ENCODE peak calls at places on chromosomes 5 and 9, in seven cellular contexts. One of them, this sample, is unnamed.

GRCh38 chr9:81344366-81344765 is 345.0 kb downstream of the TLE1 start:
- DNase-seq in fibroblast of lung: no peak
- DNase-seq in choroid plexus epithelial cell: no peak
- DNase-seq in spleen: no peak
- DNase-seq in breast epithelium: no peak
- DNase-seq in gastrocnemius medialis: no peak
- DNase-seq in Peyer's patch: no peak
- DNase-seq in this sample: no peak

GRCh38 chr5:177491429-177491945 is 5.9 kb downstream of the PDLIM7 start:
- DNase-seq in fibroblast of lung: no peak
- DNase-seq in choroid plexus epithelial cell: peak; percentile 55
- DNase-seq in spleen: peak; percentile 81
- DNase-seq in breast epithelium: no peak
- DNase-seq in gastrocnemius medialis: no peak
- DNase-seq in Peyer's patch: no peak
- DNase-seq in this sample: peak; percentile 65

GRCh38 chr5:72108200-72109050 is 1.1 kb downstream of the MAP1B start:
- DNase-seq in fibroblast of lung: peak; percentile 79
- DNase-seq in choroid plexus epithelial cell: peak; percentile 76
- DNase-seq in spleen: peak; percentile 77
- DNase-seq in breast epithelium: peak; percentile 40
- DNase-seq in gastrocnemius medialis: peak; percentile 30
- DNase-seq in Peyer's patch: peak; percentile 49
- DNase-seq in this sample: peak; percentile 80

GRCh38 chr5:60972225-60972624 is 27.2 kb downstream of the NDUFAF2 start:
- DNase-seq in fibroblast of lung: no peak
- DNase-seq in choroid plexus epithelial cell: no peak
- DNase-seq in spleen: no peak
- DNase-seq in breast epithelium: no peak
- DNase-seq in gastrocnemius medialis: no peak
- DNase-seq in Peyer's patch: no peak
- DNase-seq in this sample: no peak

GRCh38 chr9:83775932-83776331 is 41.6 kb downstream of the GKAP1 start:
- DNase-seq in fibroblast of lung: no peak
- DNase-seq in choroid plexus epithelial cell: no peak
- DNase-seq in spleen: no peak
- DNase-seq in breast epithelium: no peak
- DNase-seq in gastrocnemius medialis: no peak
- DNase-seq in Peyer's patch: no peak
- DNase-seq in this sample: no peak

GRCh38 chr9:13958672-13959071 is 355.3 kb downstream of the NFIB start:
- DNase-seq in fibroblast of lung: no peak
- DNase-seq in choroid plexus epithelial cell: no peak
- DNase-seq in spleen: no peak
- DNase-seq in breast epithelium: no peak
- DNase-seq in gastrocnemius medialis: no peak
- DNase-seq in Peyer's patch: no peak
- DNase-seq in this sample: no peak

GRCh38 chr9:111965566-111966019 is 69.0 kb downstream of the UGCG start:
- DNase-seq in fibroblast of lung: peak; percentile 88
- DNase-seq in choroid plexus epithelial cell: peak; percentile 97
- DNase-seq in spleen: no peak
- DNase-seq in breast epithelium: no peak
- DNase-seq in gastrocnemius medialis: no peak
- DNase-seq in Peyer's patch: peak; percentile 49
- DNase-seq in this sample: peak; percentile 74

GRCh38 chr9:127202461-127203139 is 62.0 kb upstream of the GARNL3 start:
- DNase-seq in fibroblast of lung: no peak
- DNase-seq in choroid plexus epithelial cell: no peak
- DNase-seq in spleen: no peak
- DNase-seq in breast epithelium: no peak
- DNase-seq in gastrocnemius medialis: no peak
- DNase-seq in Peyer's patch: no peak
- DNase-seq in this sample: no peak

GRCh38 chr5:59831341-59831989 is 62.1 kb downstream of the PDE4D start:
- DNase-seq in fibroblast of lung: peak; percentile 58
- DNase-seq in choroid plexus epithelial cell: peak; percentile 95
- DNase-seq in spleen: no peak
- DNase-seq in breast epithelium: no peak
- DNase-seq in gastrocnemius medialis: no peak
- DNase-seq in Peyer's patch: no peak
- DNase-seq in this sample: no peak

GRCh38 chr5:96626956-96627355 is 35.2 kb upstream of the CAST start:
- DNase-seq in fibroblast of lung: peak; percentile 66
- DNase-seq in choroid plexus epithelial cell: peak; percentile 95
- DNase-seq in spleen: no peak
- DNase-seq in breast epithelium: no peak
- DNase-seq in gastrocnemius medialis: no peak
- DNase-seq in Peyer's patch: no peak
- DNase-seq in this sample: no peak

GRCh38 chr5:17910318-17910717 is 276.1 kb downstream of the TAF11L14 start:
- DNase-seq in fibroblast of lung: peak; percentile 23
- DNase-seq in choroid plexus epithelial cell: peak; percentile 72
- DNase-seq in spleen: no peak
- DNase-seq in breast epithelium: no peak
- DNase-seq in gastrocnemius medialis: no peak
- DNase-seq in Peyer's patch: no peak
- DNase-seq in this sample: no peak

GRCh38 chr5:1930501-1930879 is 47.8 kb upstream of the IRX4 start:
- DNase-seq in fibroblast of lung: no peak
- DNase-seq in choroid plexus epithelial cell: no peak
- DNase-seq in spleen: no peak
- DNase-seq in breast epithelium: no peak
- DNase-seq in gastrocnemius medialis: no peak
- DNase-seq in Peyer's patch: no peak
- DNase-seq in this sample: no peak

GRCh38 chr9:128117613-128118471 is 9.7 kb downstream of the PTGES2 start:
- DNase-seq in fibroblast of lung: peak; percentile 87
- DNase-seq in choroid plexus epithelial cell: peak; percentile 91
- DNase-seq in spleen: peak; percentile 99
- DNase-seq in breast epithelium: peak; percentile 86
- DNase-seq in gastrocnemius medialis: peak; percentile 83
- DNase-seq in Peyer's patch: peak; percentile 97
- DNase-seq in this sample: peak; percentile 95

GRCh38 chr9:104882574-104882973 is 45.4 kb downstream of the ABCA1 start:
- DNase-seq in fibroblast of lung: no peak
- DNase-seq in choroid plexus epithelial cell: no peak
- DNase-seq in spleen: no peak
- DNase-seq in breast epithelium: no peak
- DNase-seq in gastrocnemius medialis: no peak
- DNase-seq in Peyer's patch: no peak
- DNase-seq in this sample: no peak

GRCh38 chr5:159410480-159410879 is 80.2 kb upstream of the IL12B start:
- DNase-seq in fibroblast of lung: no peak
- DNase-seq in choroid plexus epithelial cell: peak; percentile 22
- DNase-seq in spleen: no peak
- DNase-seq in breast epithelium: no peak
- DNase-seq in gastrocnemius medialis: no peak
- DNase-seq in Peyer's patch: no peak
- DNase-seq in this sample: no peak

GRCh38 chr9:108722396-108722795 is 133.4 kb downstream of the ACTL7B start:
- DNase-seq in fibroblast of lung: no peak
- DNase-seq in choroid plexus epithelial cell: no peak
- DNase-seq in spleen: no peak
- DNase-seq in breast epithelium: no peak
- DNase-seq in gastrocnemius medialis: peak; percentile 10
- DNase-seq in Peyer's patch: no peak
- DNase-seq in this sample: no peak

GRCh38 chr9:134379774-134380431 is 53.6 kb downstream of the RXRA start:
- DNase-seq in fibroblast of lung: no peak
- DNase-seq in choroid plexus epithelial cell: peak; percentile 38
- DNase-seq in spleen: no peak
- DNase-seq in breast epithelium: no peak
- DNase-seq in gastrocnemius medialis: no peak
- DNase-seq in Peyer's patch: no peak
- DNase-seq in this sample: no peak

GRCh38 chr5:81751836-81752643 is 1.1 kb upstream of the SSBP2 start:
- DNase-seq in fibroblast of lung: peak; percentile 21
- DNase-seq in choroid plexus epithelial cell: peak; percentile 18
- DNase-seq in spleen: no peak
- DNase-seq in breast epithelium: peak; percentile 37
- DNase-seq in gastrocnemius medialis: no peak
- DNase-seq in Peyer's patch: no peak
- DNase-seq in this sample: no peak

GRCh38 chr9:109717342-109717741 is 62.7 kb upstream of the PALM2AKAP2 start:
- DNase-seq in fibroblast of lung: no peak
- DNase-seq in choroid plexus epithelial cell: peak; percentile 32
- DNase-seq in spleen: no peak
- DNase-seq in breast epithelium: no peak
- DNase-seq in gastrocnemius medialis: no peak
- DNase-seq in Peyer's patch: no peak
- DNase-seq in this sample: no peak

GRCh38 chr9:15936316-15936869 is 383.6 kb downstream of the CCDC171 start:
- DNase-seq in fibroblast of lung: peak; percentile 52
- DNase-seq in choroid plexus epithelial cell: peak; percentile 52
- DNase-seq in spleen: no peak
- DNase-seq in breast epithelium: no peak
- DNase-seq in gastrocnemius medialis: no peak
- DNase-seq in Peyer's patch: no peak
- DNase-seq in this sample: no peak

GRCh38 chr9:136664799-136665082 is 2.0 kb downstream of the EGFL7 start:
- DNase-seq in fibroblast of lung: no peak
- DNase-seq in choroid plexus epithelial cell: no peak
- DNase-seq in spleen: no peak
- DNase-seq in breast epithelium: no peak
- DNase-seq in gastrocnemius medialis: no peak
- DNase-seq in Peyer's patch: no peak
- DNase-seq in this sample: no peak

GRCh38 chr9:136662326-136662655 is 425 bp upstream of the EGFL7 start:
- DNase-seq in fibroblast of lung: no peak
- DNase-seq in choroid plexus epithelial cell: no peak
- DNase-seq in spleen: no peak
- DNase-seq in breast epithelium: no peak
- DNase-seq in gastrocnemius medialis: no peak
- DNase-seq in Peyer's patch: no peak
- DNase-seq in this sample: no peak

GRCh38 chr9:136662656-136663310 is at the start of gene EGFL7:
- DNase-seq in fibroblast of lung: no peak
- DNase-seq in choroid plexus epithelial cell: no peak
- DNase-seq in spleen: peak; percentile 90
- DNase-seq in breast epithelium: no peak
- DNase-seq in gastrocnemius medialis: no peak
- DNase-seq in Peyer's patch: no peak
- DNase-seq in this sample: no peak

GRCh38 chr9:136664000-136664798 is 1.5 kb downstream of the EGFL7 start:
- DNase-seq in fibroblast of lung: no peak
- DNase-seq in choroid plexus epithelial cell: no peak
- DNase-seq in spleen: no peak
- DNase-seq in breast epithelium: no peak
- DNase-seq in gastrocnemius medialis: no peak
- DNase-seq in Peyer's patch: no peak
- DNase-seq in this sample: no peak

GRCh38 chr9:136663311-136663679 is 579 bp downstream of the EGFL7 start:
- DNase-seq in fibroblast of lung: no peak
- DNase-seq in choroid plexus epithelial cell: no peak
- DNase-seq in spleen: no peak
- DNase-seq in breast epithelium: no peak
- DNase-seq in gastrocnemius medialis: no peak
- DNase-seq in Peyer's patch: no peak
- DNase-seq in this sample: no peak
- H3K4me3 ChIP-seq in fibroblast of lung: no peak overlapping the region
- H3K4me3 ChIP-seq in choroid plexus epithelial cell: no peak overlapping the region
- H3K4me3 ChIP-seq in spleen: peak overlapping the region; percentile 69
- H3K4me3 ChIP-seq in breast epithelium: peak overlapping the region; percentile 69
- H3K4me3 ChIP-seq in gastrocnemius medialis: peak overlapping the region; percentile 62
- H3K4me3 ChIP-seq in Peyer's patch: peak overlapping the region; percentile 57
- H3K4me3 ChIP-seq in this sample: no peak overlapping the region

DNA sequence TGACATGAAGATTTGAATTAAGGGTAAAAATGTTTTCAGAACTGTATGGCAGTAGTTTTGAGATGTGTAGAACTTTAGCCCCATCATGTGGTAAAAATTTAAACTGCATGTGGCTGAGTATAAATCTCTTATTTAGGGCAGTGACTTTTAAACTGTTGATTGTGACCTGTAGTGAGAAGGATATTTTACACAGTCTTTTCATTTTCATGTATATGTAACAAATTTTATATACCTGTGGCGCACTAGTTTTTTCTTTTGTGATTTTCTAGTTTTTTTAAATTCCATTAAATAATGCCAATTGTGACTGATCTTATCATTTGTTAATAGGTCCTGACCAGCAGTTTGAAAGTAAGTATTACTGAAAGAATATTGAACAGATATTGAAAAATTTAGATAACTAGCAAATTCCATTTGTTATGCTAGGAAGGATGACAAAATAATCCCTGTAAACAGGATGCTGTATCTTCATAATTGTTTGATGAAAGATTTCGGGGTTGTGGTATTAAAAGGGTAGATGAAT is 47.2 kb downstream of the GPBP1 start:
- DNase-seq in fibroblast of lung: peak; percentile 75
- DNase-seq in choroid plexus epithelial cell: peak; percentile 74
- DNase-seq in spleen: no peak
- DNase-seq in breast epithelium: no peak
- DNase-seq in gastrocnemius medialis: no peak
- DNase-seq in Peyer's patch: no peak
- DNase-seq in this sample: peak; percentile 69
- TF ChIP-seq CTCF in fibroblast of lung: peak; percentile 74
- TF ChIP-seq CTCF in choroid plexus epithelial cell: peak; percentile 71
- TF ChIP-seq CTCF in spleen: peak; percentile 97
- TF ChIP-seq CTCF in breast epithelium: peak; percentile 91
- TF ChIP-seq CTCF in gastrocnemius medialis: peak; percentile 95
- TF ChIP-seq CTCF in Peyer's patch: peak; percentile 93
- TF ChIP-seq CTCF in this sample: peak; percentile 89

GRCh38 chr5:33604503-33604902 is 163.7 kb downstream of the TARS1 start:
- DNase-seq in fibroblast of lung: no peak
- DNase-seq in choroid plexus epithelial cell: no peak
- DNase-seq in spleen: no peak
- DNase-seq in breast epithelium: no peak
- DNase-seq in gastrocnemius medialis: no peak
- DNase-seq in Peyer's patch: no peak
- DNase-seq in this sample: no peak

GRCh38 chr5:33612386-33612785 is 171.6 kb downstream of the TARS1 start:
- DNase-seq in fibroblast of lung: peak; percentile 20
- DNase-seq in choroid plexus epithelial cell: peak; percentile 42
- DNase-seq in spleen: no peak
- DNase-seq in breast epithelium: no peak
- DNase-seq in gastrocnemius medialis: no peak
- DNase-seq in Peyer's patch: no peak
- DNase-seq in this sample: no peak

GRCh38 chr5:33614039-33614438 is 173.3 kb downstream of the TARS1 start:
- DNase-seq in fibroblast of lung: no peak
- DNase-seq in choroid plexus epithelial cell: no peak
- DNase-seq in spleen: no peak
- DNase-seq in breast epithelium: no peak
- DNase-seq in gastrocnemius medialis: no peak
- DNase-seq in Peyer's patch: no peak
- DNase-seq in this sample: no peak

GRCh38 chr5:33611882-33612281 is 171.1 kb downstream of the TARS1 start:
- DNase-seq in fibroblast of lung: peak; percentile 75
- DNase-seq in choroid plexus epithelial cell: peak; percentile 64
- DNase-seq in spleen: no peak
- DNase-seq in breast epithelium: no peak
- DNase-seq in gastrocnemius medialis: no peak
- DNase-seq in Peyer's patch: no peak
- DNase-seq in this sample: no peak

GRCh38 chr5:33608476-33609026 is 167.8 kb downstream of the TARS1 start:
- DNase-seq in fibroblast of lung: peak; percentile 15
- DNase-seq in choroid plexus epithelial cell: peak; percentile 54
- DNase-seq in spleen: no peak
- DNase-seq in breast epithelium: no peak
- DNase-seq in gastrocnemius medialis: no peak
- DNase-seq in Peyer's patch: no peak
- DNase-seq in this sample: no peak
- H3K4me3 ChIP-seq in fibroblast of lung: no peak overlapping the region
- H3K4me3 ChIP-seq in choroid plexus epithelial cell: no peak overlapping the region
- H3K4me3 ChIP-seq in spleen: no peak overlapping the region
- H3K4me3 ChIP-seq in breast epithelium: no peak overlapping the region
- H3K4me3 ChIP-seq in gastrocnemius medialis: no peak overlapping the region
- H3K4me3 ChIP-seq in Peyer's patch: no peak overlapping the region
- H3K4me3 ChIP-seq in this sample: no peak overlapping the region

GRCh38 chr9:117412841-117413240 is 2.0 kb downstream of the ASTN2 start:
- DNase-seq in fibroblast of lung: no peak
- DNase-seq in choroid plexus epithelial cell: no peak
- DNase-seq in spleen: no peak
- DNase-seq in breast epithelium: no peak
- DNase-seq in gastrocnemius medialis: no peak
- DNase-seq in Peyer's patch: no peak
- DNase-seq in this sample: no peak
- TF ChIP-seq CTCF in fibroblast of lung: no peak
- TF ChIP-seq CTCF in choroid plexus epithelial cell: no peak
- TF ChIP-seq CTCF in spleen: no peak
- TF ChIP-seq CTCF in breast epithelium: no peak
- TF ChIP-seq CTCF in gastrocnemius medialis: no peak
- TF ChIP-seq CTCF in Peyer's patch: no peak
- TF ChIP-seq CTCF in this sample: no peak

This sample was measured in hepatocyte.